ENCODE peak calls at places on chromosome 1, in nine cellular contexts. C is CD4-positive, CD25-positive, alpha-beta regulatory T cell; Y is IMR-90; A is Peyer's patch; Z is mammary epithelial cell; R is tibial artery; J is heart left ventricle; X is transverse colon; H is small intestine. M is an unnamed sample. For H3K36me3, the result is how much of the 10 kb centered on the place peaks cover.

GRCh38 chr1:207112907-207113306 is 8.9 kb downstream of the C4BPA start:
- DNase-seq in C (no peak), Y (no peak), A (no peak), Z (no peak), R (no peak), J (no peak), X (no peak), H (no peak), M (no peak)

GRCh38 chr1:151790940-151791651 is 796 bp upstream of the TDRKH start:
- DNase-seq in C (peak), Y (no peak), A (no peak), Z (peak), R (no peak), J (no peak), X (peak), H (peak), M (peak)

GRCh38 chr1:228770779-228771223 is 35.5 kb downstream of the RHOU start:
- DNase-seq in C (no peak), Y (no peak), A (no peak), Z (no peak), R (no peak), J (no peak), X (peak), H (no peak), M (no peak)

GRCh38 chr1:112417985-112418607 is 22.1 kb downstream of the CTTNBP2NL start:
- DNase-seq in C (no peak), Y (no peak), A (no peak), Z (no peak), R (no peak), J (no peak), X (no peak), H (no peak), M (no peak)

GRCh38 chr1:227155688-227156087 is 162.6 kb downstream of the CDC42BPA start:
- DNase-seq in C (no peak), Y (no peak), A (no peak), Z (no peak), R (no peak), J (no peak), X (no peak), H (no peak), M (no peak)

GRCh38 chr1:94599090-94599813 is 57.7 kb upstream of the F3 start:
- DNase-seq in C (no peak), Y (peak), A (no peak), Z (peak), R (no peak), J (peak), X (no peak), H (no peak), M (no peak)

GRCh38 chr1:14924012-14924452 is 229.5 kb upstream of the TMEM51 start:
- DNase-seq in C (no peak), Y (peak), A (peak), Z (peak), R (peak), J (peak), X (peak), H (peak), M (peak)

GRCh38 chr1:234069760-234070159 is 165.3 kb downstream of the SLC35F3 start:
- DNase-seq in C (no peak), Y (no peak), A (no peak), Z (peak), R (no peak), J (no peak), X (no peak), H (no peak), M (no peak)

GRCh38 chr1:23799570-23800395 is 771 bp downstream of the GALE start:
- DNase-seq in C (no peak), Y (peak), A (peak), Z (peak), R (peak), J (peak), X (peak), H (peak), M (peak)

GRCh38 chr1:1941868-1942752 is 23.0 kb upstream of the TMEM52 start:
- DNase-seq in C (no peak), Y (no peak), A (peak), Z (no peak), R (no peak), J (no peak), X (no peak), H (peak), M (peak)

GRCh38 chr1:214352838-214353237 is 71.9 kb downstream of the SMYD2 start:
- DNase-seq in C (no peak), Y (peak), A (no peak), Z (no peak), R (no peak), J (no peak), X (no peak), H (no peak), M (no peak)

GRCh38 chr1:205227584-205228006 is at the start of gene TMCC2:
- DNase-seq in C (peak), Y (peak), A (peak), Z (peak), R (peak), J (peak), X (peak), H (peak), M (peak)

GRCh38 chr1:95035536-95035935 is 37.2 kb downstream of the ALG14 start:
- DNase-seq in C (no peak), Y (peak), A (no peak), Z (peak), R (no peak), J (no peak), X (no peak), H (no peak), M (no peak)

GRCh38 chr1:27489973-27490741 is at the start of gene WASF2:
- DNase-seq in C (peak), Y (peak), A (peak), Z (peak), R (peak), J (peak), X (peak), H (peak), M (peak)

GRCh38 chr1:63603810-63604209 is 10.6 kb downstream of the PGM1 start:
- DNase-seq in C (no peak), Y (peak), A (no peak), Z (no peak), R (no peak), J (no peak), X (no peak), H (no peak), M (no peak)

GRCh38 chr1:58755468-58755872 is 28.4 kb downstream of the JUN start:
- DNase-seq in C (no peak), Y (peak), A (no peak), Z (peak), R (peak), J (peak), X (peak), H (peak), M (peak)

GRCh38 chr1:207646891-207647290 is 2.0 kb downstream of the CR1L start:
- DNase-seq in C (no peak), Y (no peak), A (no peak), Z (no peak), R (no peak), J (no peak), X (no peak), H (no peak), M (no peak)

GRCh38 chr1:188499690-188500089 is 1670.9 kb downstream of the PLA2G4A start:
- DNase-seq in C (no peak), Y (peak), A (no peak), Z (no peak), R (no peak), J (no peak), X (no peak), H (no peak), M (no peak)

GRCh38 chr1:16075337-16076002 is 2.0 kb upstream of the FAM131C start:
- DNase-seq in C (no peak), Y (peak), A (no peak), Z (no peak), R (peak), J (peak), X (no peak), H (no peak), M (no peak)

GRCh38 chr1:67807282-67807681 is 26.0 kb downstream of the GNG12 start:
- DNase-seq in C (no peak), Y (no peak), A (no peak), Z (no peak), R (no peak), J (no peak), X (no peak), H (no peak), M (no peak)

GRCh38 chr1:151829352-151830046 is 2.1 kb downstream of the RORC start:
- DNase-seq in C (no peak), Y (no peak), A (no peak), Z (no peak), R (no peak), J (no peak), X (no peak), H (no peak), M (no peak)

GRCh38 chr1:61851849-61852692 is 109.8 kb downstream of the PATJ start:
- DNase-seq in C (no peak), Y (peak), A (no peak), Z (peak), R (no peak), J (peak), X (no peak), H (peak), M (no peak)

GRCh38 chr1:182809414-182809957 is 19.9 kb downstream of the NPL start:
- DNase-seq in C (no peak), Y (no peak), A (no peak), Z (no peak), R (no peak), J (no peak), X (no peak), H (no peak), M (no peak)

GRCh38 chr1:164631751-164632150 is 72.8 kb downstream of the PBX1 start:
- DNase-seq in C (no peak), Y (no peak), A (no peak), Z (no peak), R (no peak), J (no peak), X (no peak), H (no peak), M (no peak)

GRCh38 chr1:25912076-25912831 is 6.0 kb upstream of the STMN1 start:
- DNase-seq in C (no peak), Y (peak), A (no peak), Z (peak), R (no peak), J (no peak), X (no peak), H (no peak), M (no peak)

GRCh38 chr1:21302747-21303715 is 12.8 kb upstream of the ECE1 start:
- DNase-seq in C (no peak), Y (peak), A (peak), Z (peak), R (no peak), J (no peak), X (peak), H (peak), M (peak)

GRCh38 chr1:210347112-210347511 is 18.4 kb downstream of the HHAT start:
- DNase-seq in C (no peak), Y (no peak), A (no peak), Z (no peak), R (no peak), J (no peak), X (no peak), H (no peak), M (no peak)

GRCh38 chr1:62299426-62300200 is 19.6 kb downstream of the KANK4 start:
- DNase-seq in C (no peak), Y (no peak), A (no peak), Z (peak), R (no peak), J (peak), X (peak), H (no peak), M (peak)

GRCh38 chr1:153343040-153343681 is 5.5 kb downstream of the PGLYRP4 start:
- DNase-seq in C (no peak), Y (no peak), A (no peak), Z (peak), R (no peak), J (no peak), X (no peak), H (no peak), M (no peak)

GRCh38 chr1:107228704-107229103 is 87.9 kb downstream of the NTNG1 start:
- DNase-seq in C (no peak), Y (peak), A (no peak), Z (peak), R (no peak), J (no peak), X (no peak), H (no peak), M (no peak)

GRCh38 chr1:242524571-242525359 is at the start of gene PLD5:
- DNase-seq in C (no peak), Y (no peak), A (no peak), Z (peak), R (no peak), J (no peak), X (no peak), H (no peak), M (no peak)

GRCh38 chr1:229730573-229730972 is 104.5 kb downstream of the URB2 start:
- DNase-seq in C (no peak), Y (no peak), A (no peak), Z (no peak), R (no peak), J (no peak), X (no peak), H (no peak), M (no peak)

GRCh38 chr1:9443913-9444445 is 95.3 kb upstream of the SLC25A33 start:
- DNase-seq in C (no peak), Y (peak), A (no peak), Z (peak), R (peak), J (no peak), X (no peak), H (no peak), M (no peak)

GRCh38 chr1:205273551-205273982 is 45.8 kb downstream of the TMCC2 start:
- DNase-seq in C (peak), Y (peak), A (peak), Z (peak), R (peak), J (peak), X (peak), H (peak), M (peak)

GRCh38 chr1:52926864-52927218 is 235 bp upstream of the SCP2 start:
- DNase-seq in C (no peak), Y (no peak), A (no peak), Z (no peak), R (no peak), J (no peak), X (no peak), H (no peak), M (no peak)

GRCh38 chr1:160621633-160622413 is 25.0 kb downstream of the SLAMF1 start:
- DNase-seq in C (no peak), Y (no peak), A (no peak), Z (no peak), R (no peak), J (no peak), X (no peak), H (no peak), M (no peak)
- H3K4me3 ChIP-seq in C (no peak), Y (no peak), A (no peak), Z (no peak), R (no peak), J (no peak), X (no peak), H (no peak), M (no peak)

GRCh38 chr1:108533351-108534083 is 26.4 kb upstream of the EEIG2 start:
- DNase-seq in C (no peak), Y (no peak), A (no peak), Z (peak), R (no peak), J (no peak), X (peak), H (no peak), M (peak)

GRCh38 chr1:108531429-108531828 is 28.5 kb upstream of the EEIG2 start:
- DNase-seq in C (no peak), Y (no peak), A (no peak), Z (no peak), R (no peak), J (no peak), X (no peak), H (no peak), M (no peak)

GRCh38 chr1:108532730-108533129 is 27.2 kb upstream of the EEIG2 start:
- DNase-seq in C (no peak), Y (no peak), A (no peak), Z (no peak), R (no peak), J (no peak), X (no peak), H (no peak), M (no peak)

GRCh38 chr1:108537976-108538375 is 21.9 kb upstream of the EEIG2 start:
- DNase-seq in C (no peak), Y (no peak), A (no peak), Z (no peak), R (no peak), J (no peak), X (no peak), H (no peak), M (no peak)

DNA sequence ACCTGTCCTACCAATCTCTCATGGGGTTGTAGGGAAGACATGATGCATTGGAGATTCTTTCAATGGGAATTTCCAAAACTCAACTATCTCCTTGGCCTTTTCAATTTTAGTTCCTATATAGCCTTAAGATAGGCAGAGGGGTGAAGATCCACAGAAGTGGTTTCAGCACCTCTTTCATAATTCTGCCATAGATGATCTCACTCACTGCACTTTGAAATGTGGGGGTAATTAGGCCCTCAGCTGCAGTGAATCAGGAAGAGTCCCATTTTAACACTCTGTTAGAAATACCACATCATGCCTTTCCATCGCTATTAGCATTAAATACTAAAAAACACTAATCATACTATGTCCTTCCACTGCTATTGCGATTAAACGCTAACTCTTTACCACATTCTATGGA is 25.2 kb upstream of the EEIG2 start:
- DNase-seq in C (no peak), Y (no peak), A (no peak), Z (no peak), R (no peak), J (no peak), X (no peak), H (no peak), M (no peak)
- H3K36me3 ChIP-seq in C (under half), Y (under half), A (under half), Z (under half), R (under half), J (under half), X (under half), H (under half), M (under half)

GRCh38 chr1:39293375-39294070 is 89.0 kb downstream of the MACF1 start:
- DNase-seq in C (no peak), Y (peak), A (no peak), Z (no peak), R (no peak), J (no peak), X (no peak), H (no peak), M (no peak)

GRCh38 chr1:39294531-39294930 is 90.0 kb downstream of the MACF1 start:
- DNase-seq in C (no peak), Y (peak), A (no peak), Z (no peak), R (no peak), J (no peak), X (no peak), H (no peak), M (no peak)

GRCh38 chr1:39295901-39296300 is 91.4 kb downstream of the MACF1 start:
- DNase-seq in C (no peak), Y (no peak), A (no peak), Z (peak), R (no peak), J (no peak), X (no peak), H (no peak), M (no peak)

GRCh38 chr1:39288735-39289465 is 84.4 kb downstream of the MACF1 start:
- DNase-seq in C (no peak), Y (peak), A (no peak), Z (peak), R (no peak), J (no peak), X (no peak), H (no peak), M (no peak)

DNA sequence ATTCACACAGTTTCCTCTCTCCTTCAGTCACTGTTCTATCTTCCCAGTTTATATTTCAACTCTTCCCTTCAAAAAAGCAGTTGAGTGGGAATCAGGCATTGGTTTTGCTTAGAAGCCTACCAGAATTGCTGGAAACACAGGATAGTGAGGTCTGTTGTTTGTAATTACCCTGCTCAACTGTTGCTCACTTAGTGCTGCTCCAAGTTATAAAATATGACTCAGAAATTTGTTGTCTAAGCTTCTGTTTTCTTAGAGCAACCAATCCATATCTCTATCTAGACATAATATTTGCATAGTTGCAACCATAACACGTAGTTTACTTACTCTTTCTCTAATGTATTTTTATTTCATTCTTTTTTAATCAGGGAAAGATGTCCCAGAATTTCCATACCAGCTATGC is 87.9 kb downstream of the MACF1 start:
- DNase-seq in C (no peak), Y (no peak), A (no peak), Z (no peak), R (no peak), J (no peak), X (no peak), H (no peak), M (no peak)
- H3K4me3 ChIP-seq in C (no peak), Y (no peak), A (no peak), Z (no peak), R (no peak), J (no peak), X (no peak), H (no peak), M (no peak)

GRCh38 chr1:200983035-200983561 is 40.4 kb downstream of the KIF21B start:
- DNase-seq in C (no peak), Y (no peak), A (no peak), Z (no peak), R (no peak), J (no peak), X (no peak), H (no peak), M (no peak)
- H3K36me3 ChIP-seq in C (half or more), Y (under half), A (under half), Z (under half), R (under half), J (half or more), X (under half), H (under half), M (under half)

DNA sequence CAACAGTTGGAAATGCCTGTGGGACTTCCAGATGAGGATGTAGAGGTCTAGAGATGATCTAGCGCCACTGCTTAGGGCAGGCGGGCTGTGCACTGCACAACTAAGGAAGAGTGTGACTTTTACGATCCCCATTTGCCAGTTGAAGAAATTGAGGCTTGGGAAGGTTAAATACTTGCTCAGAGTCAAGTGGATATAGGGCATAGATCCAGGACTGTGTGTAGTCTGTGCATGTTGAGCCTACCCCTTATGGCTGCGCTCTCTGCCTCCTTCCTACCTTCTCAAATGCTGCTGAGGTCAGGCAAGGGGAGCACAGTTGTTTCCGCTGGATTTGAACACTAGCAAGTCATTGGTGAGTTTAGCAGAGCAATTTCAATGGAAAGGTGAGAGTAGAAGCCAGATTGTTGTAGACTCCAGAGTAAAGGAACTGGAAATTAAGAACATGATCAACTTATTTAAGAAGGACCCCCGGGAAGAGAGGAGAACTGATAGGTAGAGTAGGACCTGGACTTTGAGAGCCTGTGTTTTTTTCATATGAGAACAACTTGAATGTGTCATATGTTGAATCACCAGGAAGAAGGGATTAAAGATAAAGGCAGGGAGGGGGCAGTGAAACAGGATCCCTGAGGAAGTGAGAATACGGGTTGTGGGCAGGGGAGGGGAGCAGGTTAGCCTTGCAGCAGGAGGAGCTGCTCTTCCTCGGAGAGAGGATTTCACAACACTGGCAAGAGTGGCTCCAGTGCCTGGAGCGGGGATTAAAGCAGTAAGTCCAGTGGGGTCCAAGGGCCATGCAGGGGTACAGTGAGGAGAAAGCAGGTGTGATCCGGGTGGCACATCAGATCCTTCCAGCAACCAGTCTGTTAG is 2.7 kb downstream of the CAPN2 start:
- DNase-seq in C (no peak), Y (peak), A (no peak), Z (peak), R (no peak), J (no peak), X (peak), H (peak), M (no peak)
- H3K4me3 ChIP-seq in C (peak), Y (peak), A (peak), Z (peak), R (peak), J (peak), X (no peak), H (no peak), M (no peak)

GRCh38 chr1:35300376-35300775 is 31.9 kb downstream of the ZMYM4 start:
- DNase-seq in C (no peak), Y (no peak), A (no peak), Z (no peak), R (no peak), J (no peak), X (no peak), H (no peak), M (no peak)
- H3K36me3 ChIP-seq in C (under half), Y (under half), A (under half), Z (under half), R (under half), J (under half), X (under half), H (under half), M (under half)